ENCODE peak calls at places on chromosomes 2 and 18, in ten cellular contexts. One of them, this sample, is unnamed.

GRCh38 chr2:239328306-239329191 is 72.3 kb downstream of the HDAC4 start:
- DNase-seq in A549: no peak
- DNase-seq in breast epithelium: no peak
- DNase-seq in fibroblast of villous mesenchyme: peak; percentile 100
- DNase-seq in fibroblast of lung: peak; percentile 93
- DNase-seq in lung: no peak
- DNase-seq in psoas muscle: peak; percentile 90
- DNase-seq in spleen: no peak
- DNase-seq in transverse colon: peak; percentile 65
- DNase-seq in epithelial cell of proximal tubule: no peak
- DNase-seq in this sample: peak; percentile 95

GRCh38 chr2:24993797-24994196 is 22.0 kb upstream of the DNAJC27 start:
- DNase-seq in A549: no peak
- DNase-seq in breast epithelium: no peak
- DNase-seq in fibroblast of villous mesenchyme: no peak
- DNase-seq in fibroblast of lung: peak; percentile 61
- DNase-seq in lung: no peak
- DNase-seq in psoas muscle: no peak
- DNase-seq in spleen: no peak
- DNase-seq in transverse colon: no peak
- DNase-seq in epithelial cell of proximal tubule: no peak
- DNase-seq in this sample: no peak

GRCh38 chr2:157363612-157364101 is 38.0 kb upstream of the ERMN start:
- DNase-seq in A549: no peak
- DNase-seq in breast epithelium: no peak
- DNase-seq in fibroblast of villous mesenchyme: peak; percentile 9
- DNase-seq in fibroblast of lung: no peak
- DNase-seq in lung: no peak
- DNase-seq in psoas muscle: no peak
- DNase-seq in spleen: no peak
- DNase-seq in transverse colon: no peak
- DNase-seq in epithelial cell of proximal tubule: no peak
- DNase-seq in this sample: no peak

GRCh38 chr2:36371963-36372391 is 16.4 kb downstream of the CRIM1 start:
- DNase-seq in A549: peak; percentile 75
- DNase-seq in breast epithelium: no peak
- DNase-seq in fibroblast of villous mesenchyme: peak; percentile 72
- DNase-seq in fibroblast of lung: peak; percentile 94
- DNase-seq in lung: no peak
- DNase-seq in psoas muscle: no peak
- DNase-seq in spleen: no peak
- DNase-seq in transverse colon: no peak
- DNase-seq in epithelial cell of proximal tubule: peak; percentile 90
- DNase-seq in this sample: peak; percentile 89

GRCh38 chr2:162037028-162037795 is 36.8 kb downstream of the DPP4 start:
- DNase-seq in A549: no peak
- DNase-seq in breast epithelium: no peak
- DNase-seq in fibroblast of villous mesenchyme: no peak
- DNase-seq in fibroblast of lung: no peak
- DNase-seq in lung: no peak
- DNase-seq in psoas muscle: no peak
- DNase-seq in spleen: no peak
- DNase-seq in transverse colon: no peak
- DNase-seq in epithelial cell of proximal tubule: no peak
- DNase-seq in this sample: no peak

GRCh38 chr2:33000986-33001385 is 54.2 kb downstream of the LTBP1 start:
- DNase-seq in A549: no peak
- DNase-seq in breast epithelium: no peak
- DNase-seq in fibroblast of villous mesenchyme: no peak
- DNase-seq in fibroblast of lung: peak; percentile 88
- DNase-seq in lung: no peak
- DNase-seq in psoas muscle: no peak
- DNase-seq in spleen: no peak
- DNase-seq in transverse colon: no peak
- DNase-seq in epithelial cell of proximal tubule: no peak
- DNase-seq in this sample: peak; percentile 22

GRCh38 chr2:219274392-219274921 is 4.7 kb upstream of the DNAJB2 start:
- DNase-seq in A549: peak; percentile 93
- DNase-seq in breast epithelium: no peak
- DNase-seq in fibroblast of villous mesenchyme: peak; percentile 75
- DNase-seq in fibroblast of lung: peak; percentile 89
- DNase-seq in lung: no peak
- DNase-seq in psoas muscle: no peak
- DNase-seq in spleen: peak; percentile 68
- DNase-seq in transverse colon: no peak
- DNase-seq in epithelial cell of proximal tubule: peak; percentile 66
- DNase-seq in this sample: no peak

GRCh38 chr18:59516356-59517155 is 157.5 kb upstream of the LMAN1 start:
- DNase-seq in A549: peak; percentile 60
- DNase-seq in breast epithelium: no peak
- DNase-seq in fibroblast of villous mesenchyme: peak; percentile 92
- DNase-seq in fibroblast of lung: peak; percentile 81
- DNase-seq in lung: peak; percentile 78
- DNase-seq in psoas muscle: no peak
- DNase-seq in spleen: no peak
- DNase-seq in transverse colon: peak; percentile 16
- DNase-seq in epithelial cell of proximal tubule: peak; percentile 77
- DNase-seq in this sample: no peak

DNA sequence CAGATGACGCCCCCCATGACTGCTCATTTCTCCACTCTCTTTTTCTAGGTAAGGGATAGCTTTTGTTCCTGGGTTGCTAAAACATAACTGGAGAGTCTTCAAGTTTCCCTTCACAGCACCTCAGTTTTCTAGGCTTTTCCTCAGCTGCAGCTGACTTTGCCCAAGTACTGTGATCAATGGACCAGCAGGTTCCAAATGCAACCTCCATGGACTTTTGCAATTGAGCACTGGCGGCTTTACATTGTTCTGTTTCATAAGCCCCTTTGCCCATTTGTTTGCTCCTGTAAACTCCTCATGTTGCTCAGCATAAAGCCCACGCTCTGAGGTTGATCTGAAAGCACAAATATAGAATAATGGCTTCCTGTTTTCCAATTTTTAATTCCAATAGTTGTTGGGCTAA is 291.6 kb downstream of the IRS1 start:
- DNase-seq in A549: no peak
- DNase-seq in breast epithelium: no peak
- DNase-seq in fibroblast of villous mesenchyme: no peak
- DNase-seq in fibroblast of lung: no peak
- DNase-seq in lung: no peak
- DNase-seq in psoas muscle: no peak
- DNase-seq in spleen: no peak
- DNase-seq in transverse colon: no peak
- DNase-seq in epithelial cell of proximal tubule: no peak
- DNase-seq in this sample: no peak
- TF ChIP-seq CTCF in A549: no peak
- TF ChIP-seq CTCF in breast epithelium: no peak
- TF ChIP-seq CTCF in fibroblast of villous mesenchyme: no peak
- TF ChIP-seq CTCF in fibroblast of lung: no peak
- TF ChIP-seq CTCF in lung: no peak
- TF ChIP-seq CTCF in psoas muscle: no peak
- TF ChIP-seq CTCF in spleen: no peak
- TF ChIP-seq CTCF in transverse colon: no peak
- TF ChIP-seq CTCF in epithelial cell of proximal tubule: no peak
- TF ChIP-seq CTCF in this sample: no peak

GRCh38 chr2:7880561-7880960 is 801.3 kb upstream of the ID2 start:
- DNase-seq in A549: no peak
- DNase-seq in breast epithelium: no peak
- DNase-seq in fibroblast of villous mesenchyme: no peak
- DNase-seq in fibroblast of lung: peak; percentile 46
- DNase-seq in lung: no peak
- DNase-seq in psoas muscle: no peak
- DNase-seq in spleen: no peak
- DNase-seq in transverse colon: no peak
- DNase-seq in epithelial cell of proximal tubule: no peak
- DNase-seq in this sample: no peak

GRCh38 chr2:7880126-7880525 is 801.7 kb upstream of the ID2 start:
- DNase-seq in A549: no peak
- DNase-seq in breast epithelium: no peak
- DNase-seq in fibroblast of villous mesenchyme: no peak
- DNase-seq in fibroblast of lung: no peak
- DNase-seq in lung: no peak
- DNase-seq in psoas muscle: no peak
- DNase-seq in spleen: no peak
- DNase-seq in transverse colon: no peak
- DNase-seq in epithelial cell of proximal tubule: no peak
- DNase-seq in this sample: no peak

GRCh38 chr2:7881456-7881855 is 800.4 kb upstream of the ID2 start:
- DNase-seq in A549: no peak
- DNase-seq in breast epithelium: no peak
- DNase-seq in fibroblast of villous mesenchyme: no peak
- DNase-seq in fibroblast of lung: no peak
- DNase-seq in lung: no peak
- DNase-seq in psoas muscle: no peak
- DNase-seq in spleen: no peak
- DNase-seq in transverse colon: no peak
- DNase-seq in epithelial cell of proximal tubule: no peak
- DNase-seq in this sample: no peak

GRCh38 chr2:7881038-7881437 is 800.8 kb upstream of the ID2 start:
- DNase-seq in A549: no peak
- DNase-seq in breast epithelium: no peak
- DNase-seq in fibroblast of villous mesenchyme: no peak
- DNase-seq in fibroblast of lung: peak; percentile 68
- DNase-seq in lung: no peak
- DNase-seq in psoas muscle: no peak
- DNase-seq in spleen: no peak
- DNase-seq in transverse colon: no peak
- DNase-seq in epithelial cell of proximal tubule: peak; percentile 66
- DNase-seq in this sample: peak; percentile 39

GRCh38 chr2:7878786-7879515 is 802.9 kb upstream of the ID2 start:
- DNase-seq in A549: no peak
- DNase-seq in breast epithelium: no peak
- DNase-seq in fibroblast of villous mesenchyme: no peak
- DNase-seq in fibroblast of lung: no peak
- DNase-seq in lung: no peak
- DNase-seq in psoas muscle: no peak
- DNase-seq in spleen: no peak
- DNase-seq in transverse colon: no peak
- DNase-seq in epithelial cell of proximal tubule: no peak
- DNase-seq in this sample: no peak
- H3K4me3 ChIP-seq in A549: no peak overlapping the region
- H3K4me3 ChIP-seq in breast epithelium: no peak overlapping the region
- H3K4me3 ChIP-seq in fibroblast of villous mesenchyme: no peak overlapping the region
- H3K4me3 ChIP-seq in fibroblast of lung: no peak overlapping the region
- H3K4me3 ChIP-seq in lung: no peak overlapping the region
- H3K4me3 ChIP-seq in psoas muscle: no peak overlapping the region
- H3K4me3 ChIP-seq in spleen: no peak overlapping the region
- H3K4me3 ChIP-seq in transverse colon: no peak overlapping the region
- H3K4me3 ChIP-seq in epithelial cell of proximal tubule: no peak overlapping the region
- H3K4me3 ChIP-seq in this sample: no peak overlapping the region

GRCh38 chr2:12064153-12064552 is 317.7 kb downstream of the LPIN1 start:
- DNase-seq in A549: no peak
- DNase-seq in breast epithelium: no peak
- DNase-seq in fibroblast of villous mesenchyme: no peak
- DNase-seq in fibroblast of lung: no peak
- DNase-seq in lung: no peak
- DNase-seq in psoas muscle: no peak
- DNase-seq in spleen: no peak
- DNase-seq in transverse colon: no peak
- DNase-seq in epithelial cell of proximal tubule: no peak
- DNase-seq in this sample: no peak
- TF ChIP-seq CTCF in A549: no peak
- TF ChIP-seq CTCF in breast epithelium: no peak
- TF ChIP-seq CTCF in fibroblast of villous mesenchyme: no peak
- TF ChIP-seq CTCF in fibroblast of lung: no peak
- TF ChIP-seq CTCF in lung: no peak
- TF ChIP-seq CTCF in psoas muscle: no peak
- TF ChIP-seq CTCF in spleen: no peak
- TF ChIP-seq CTCF in transverse colon: no peak
- TF ChIP-seq CTCF in epithelial cell of proximal tubule: no peak
- TF ChIP-seq CTCF in this sample: no peak

GRCh38 chr2:238123218-238123971 is 15.1 kb upstream of the KLHL30 start:
- DNase-seq in A549: no peak
- DNase-seq in breast epithelium: no peak
- DNase-seq in fibroblast of villous mesenchyme: no peak
- DNase-seq in fibroblast of lung: no peak
- DNase-seq in lung: no peak
- DNase-seq in psoas muscle: peak; percentile 41
- DNase-seq in spleen: peak; percentile 56
- DNase-seq in transverse colon: no peak
- DNase-seq in epithelial cell of proximal tubule: no peak
- DNase-seq in this sample: no peak

GRCh38 chr2:238122287-238123217 is 15.9 kb upstream of the KLHL30 start:
- DNase-seq in A549: no peak
- DNase-seq in breast epithelium: no peak
- DNase-seq in fibroblast of villous mesenchyme: no peak
- DNase-seq in fibroblast of lung: no peak
- DNase-seq in lung: no peak
- DNase-seq in psoas muscle: peak; percentile 48
- DNase-seq in spleen: peak; percentile 72
- DNase-seq in transverse colon: no peak
- DNase-seq in epithelial cell of proximal tubule: no peak
- DNase-seq in this sample: no peak

GRCh38 chr2:238121511-238122286 is 16.8 kb upstream of the KLHL30 start:
- DNase-seq in A549: no peak
- DNase-seq in breast epithelium: no peak
- DNase-seq in fibroblast of villous mesenchyme: no peak
- DNase-seq in fibroblast of lung: no peak
- DNase-seq in lung: no peak
- DNase-seq in psoas muscle: peak; percentile 44
- DNase-seq in spleen: peak; percentile 50
- DNase-seq in transverse colon: no peak
- DNase-seq in epithelial cell of proximal tubule: no peak
- DNase-seq in this sample: no peak

GRCh38 chr2:238119756-238120462 is 18.6 kb upstream of the KLHL30 start:
- DNase-seq in A549: no peak
- DNase-seq in breast epithelium: no peak
- DNase-seq in fibroblast of villous mesenchyme: no peak
- DNase-seq in fibroblast of lung: no peak
- DNase-seq in lung: no peak
- DNase-seq in psoas muscle: peak; percentile 36
- DNase-seq in spleen: peak; percentile 74
- DNase-seq in transverse colon: no peak
- DNase-seq in epithelial cell of proximal tubule: no peak
- DNase-seq in this sample: no peak

DNA sequence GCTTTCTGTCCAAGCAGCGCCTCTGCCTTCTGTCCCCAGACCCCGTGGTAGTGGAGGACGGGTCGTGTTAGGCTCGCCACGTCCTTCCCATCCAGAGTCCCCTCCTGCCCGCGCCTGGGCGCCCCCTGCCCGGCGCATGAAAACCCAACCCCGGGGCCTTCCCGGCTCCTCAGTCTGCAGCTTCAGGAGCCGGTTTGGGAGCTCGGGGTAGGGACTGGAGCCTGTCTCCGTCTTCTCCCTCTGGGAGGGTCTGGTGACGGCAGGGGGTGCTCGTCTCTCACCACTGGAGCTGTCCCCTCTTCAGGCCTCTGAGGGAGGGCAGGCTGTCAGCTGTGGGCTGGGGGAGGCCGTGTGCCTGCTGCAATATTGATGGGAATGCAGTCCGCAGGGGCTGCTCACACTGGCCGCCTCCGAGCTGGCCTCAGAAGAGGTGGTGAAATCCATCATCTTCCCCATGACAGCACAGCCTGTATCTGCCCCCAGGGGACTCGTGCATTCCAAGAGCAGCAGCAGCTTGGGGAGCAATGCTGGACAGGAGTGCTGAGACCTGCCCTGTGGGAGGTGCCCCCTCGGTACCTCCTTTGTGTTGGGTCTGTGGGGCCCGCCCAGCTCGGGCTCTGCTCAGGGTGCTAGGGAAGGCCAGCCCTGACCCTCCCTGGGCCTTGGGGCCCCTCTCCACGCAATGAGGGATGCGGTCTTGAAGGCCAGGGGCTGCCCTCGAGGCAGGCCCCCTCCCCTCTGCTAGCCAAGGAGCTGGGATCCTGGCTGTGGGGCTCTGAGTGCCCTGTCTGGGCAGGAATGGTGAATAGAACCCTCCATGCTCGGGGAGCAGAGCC is 17.8 kb upstream of the KLHL30 start:
- DNase-seq in A549: no peak
- DNase-seq in breast epithelium: no peak
- DNase-seq in fibroblast of villous mesenchyme: no peak
- DNase-seq in fibroblast of lung: peak; percentile 10
- DNase-seq in lung: no peak
- DNase-seq in psoas muscle: peak; percentile 58
- DNase-seq in spleen: peak; percentile 65
- DNase-seq in transverse colon: no peak
- DNase-seq in epithelial cell of proximal tubule: no peak
- DNase-seq in this sample: no peak
- H3K4me3 ChIP-seq in A549: no peak overlapping the region
- H3K4me3 ChIP-seq in breast epithelium: no peak overlapping the region
- H3K4me3 ChIP-seq in fibroblast of villous mesenchyme: no peak overlapping the region
- H3K4me3 ChIP-seq in fibroblast of lung: no peak overlapping the region
- H3K4me3 ChIP-seq in lung: no peak overlapping the region
- H3K4me3 ChIP-seq in psoas muscle: no peak overlapping the region
- H3K4me3 ChIP-seq in spleen: no peak overlapping the region
- H3K4me3 ChIP-seq in transverse colon: no peak overlapping the region
- H3K4me3 ChIP-seq in epithelial cell of proximal tubule: no peak overlapping the region
- H3K4me3 ChIP-seq in this sample: no peak overlapping the region

This sample was measured in astrocyte of the cerebellum.